ENCODE peak calls at places on chromosome 10, in four cellular contexts. G is tibial nerve, D is colonic mucosa, W is thoracic aorta. R is an unnamed sample.

GRCh38 chr10:13893926-13894325 is 307.2 kb downstream of the PRPF18 start:
- DNase-seq in W (no peak), D (no peak), G (no peak), R (no peak)

GRCh38 chr10:98299341-98299740 is 31.3 kb upstream of the LOXL4 start:
- DNase-seq in G (no peak), D (no peak), W (no peak), R (no peak)

GRCh38 chr10:97399843-97400545 is 1.1 kb downstream of the RRP12 start:
- DNase-seq in G (no peak), W (no peak), D (peak; percentile 71), R (no peak)

GRCh38 chr10:46327685-46328084 is 40.9 kb downstream of the ANTXRL start:
- DNase-seq in D (no peak), G (no peak), W (no peak), R (no peak)

GRCh38 chr10:105950410-105950809 is 1214.1 kb downstream of the SORCS1 start:
- DNase-seq in D (peak; percentile 29), G (peak; percentile 30), W (no peak), R (peak; percentile 23)

GRCh38 chr10:119139464-119140067 is 25.9 kb downstream of the SFXN4 start:
- DNase-seq in D (peak; percentile 25), G (no peak), W (no peak), R (peak; percentile 41)

GRCh38 chr10:30833625-30833970 is 198.1 kb downstream of the ZNF438 start:
- DNase-seq in D (no peak), W (no peak), G (no peak), R (no peak)

GRCh38 chr10:63166742-63167258 is 33.7 kb downstream of the NRBF2 start:
- DNase-seq in W (no peak), D (peak; percentile 27), G (no peak), R (no peak)

GRCh38 chr10:112335866-112336265 is 38.0 kb upstream of the ACSL5 start:
- DNase-seq in W (no peak), G (no peak), D (peak; percentile 77), R (no peak)

GRCh38 chr10:10788761-10789160 is 228.9 kb upstream of the CELF2 start:
- DNase-seq in D (no peak), W (no peak), G (no peak), R (no peak)

GRCh38 chr10:124655191-124656112 is 88.7 kb downstream of the FAM53B start:
- DNase-seq in G (no peak), W (no peak), D (no peak), R (peak; percentile 12)

GRCh38 chr10:48656241-48656921 is 28.3 kb upstream of the WDFY4 start:
- DNase-seq in W (peak; percentile 71), D (peak; percentile 89), G (peak; percentile 78), R (peak; percentile 92)

GRCh38 chr10:51763746-51764145 is 64.4 kb upstream of the CSTF2T start:
- DNase-seq in W (no peak), D (no peak), G (no peak), R (no peak)

GRCh38 chr10:99917963-99918825 is 91.6 kb downstream of the DNMBP start:
- DNase-seq in W (no peak), D (peak; percentile 65), G (no peak), R (no peak)

GRCh38 chr10:49606981-49607535 is 3.1 kb upstream of the SLC18A3 start:
- DNase-seq in D (peak; percentile 49), G (no peak), W (no peak), R (peak; percentile 72)

GRCh38 chr10:82668266-82668665 is 793.3 kb downstream of the NRG3 start:
- DNase-seq in W (no peak), D (no peak), G (no peak), R (no peak)

GRCh38 chr10:104893711-104894110 is 252.6 kb downstream of the SORCS3 start:
- DNase-seq in D (no peak), G (no peak), W (no peak), R (no peak)

GRCh38 chr10:62109532-62110293 is 158.9 kb downstream of the RTKN2 start:
- DNase-seq in D (no peak), G (no peak), W (no peak), R (no peak)

GRCh38 chr10:99913831-99914235 is 95.9 kb downstream of the DNMBP start:
- DNase-seq in G (no peak), W (no peak), D (peak; percentile 60), R (no peak)

GRCh38 chr10:13439771-13440708 is 88.8 kb downstream of the BEND7 start:
- DNase-seq in D (peak; percentile 68), G (no peak), W (no peak), R (peak; percentile 57)

GRCh38 chr10:84696610-84697009 is 368.2 kb downstream of the CCSER2 start:
- DNase-seq in G (no peak), W (no peak), D (no peak), R (no peak)

GRCh38 chr10:111784936-111785465 is 398.6 kb downstream of the GPAM start:
- DNase-seq in D (no peak), G (no peak), W (no peak), R (no peak)

GRCh38 chr10:18668026-18668425 is 8.8 kb downstream of the ARL5B start:
- DNase-seq in W (no peak), G (no peak), D (no peak), R (no peak)

GRCh38 chr10:112241651-112242341 is 41.4 kb upstream of the TECTB start:
- DNase-seq in G (no peak), D (no peak), W (no peak), R (no peak)

GRCh38 chr10:131732631-131733127 is 168.1 kb upstream of the PPP2R2D start:
- DNase-seq in G (no peak), W (no peak), D (no peak), R (no peak)

GRCh38 chr10:68125770-68126169 is 16.5 kb downstream of the MYPN start:
- DNase-seq in D (no peak), W (no peak), G (no peak), R (no peak)

GRCh38 chr10:93554760-93555432 is 11.6 kb upstream of the FFAR4 start:
- DNase-seq in G (peak; percentile 43), W (peak; percentile 21), D (peak; percentile 88), R (peak; percentile 59)

GRCh38 chr10:110447886-110448285 is 49.8 kb upstream of the DUSP5 start:
- DNase-seq in D (no peak), W (no peak), G (no peak), R (no peak)

GRCh38 chr10:130246113-130246512 is 109.9 kb downstream of the GLRX3 start:
- DNase-seq in G (no peak), W (no peak), D (no peak), R (no peak)

GRCh38 chr10:6721964-6722615 is 142.0 kb upstream of the PRKCQ start:
- DNase-seq in W (no peak), D (no peak), G (no peak), R (no peak)

GRCh38 chr10:47323087-47323486 is 833 bp downstream of the GDF2 start:
- DNase-seq in D (no peak), W (no peak), G (no peak), R (no peak)

GRCh38 chr10:70093335-70093944 is 39.2 kb downstream of the AIFM2 start:
- DNase-seq in W (no peak), G (no peak), D (no peak), R (no peak)

GRCh38 chr10:5506751-5507648 is 7.6 kb upstream of the CALML5 start:
- DNase-seq in G (no peak), D (no peak), W (no peak), R (no peak)

GRCh38 chr10:26987851-26988250 is 112.4 kb downstream of the ANKRD26 start:
- DNase-seq in G (no peak), W (no peak), D (no peak), R (no peak)
- H3K4me3 ChIP-seq in G (no peak overlapping the region), W (no peak overlapping the region), D (no peak overlapping the region), R (no peak overlapping the region)

DNA sequence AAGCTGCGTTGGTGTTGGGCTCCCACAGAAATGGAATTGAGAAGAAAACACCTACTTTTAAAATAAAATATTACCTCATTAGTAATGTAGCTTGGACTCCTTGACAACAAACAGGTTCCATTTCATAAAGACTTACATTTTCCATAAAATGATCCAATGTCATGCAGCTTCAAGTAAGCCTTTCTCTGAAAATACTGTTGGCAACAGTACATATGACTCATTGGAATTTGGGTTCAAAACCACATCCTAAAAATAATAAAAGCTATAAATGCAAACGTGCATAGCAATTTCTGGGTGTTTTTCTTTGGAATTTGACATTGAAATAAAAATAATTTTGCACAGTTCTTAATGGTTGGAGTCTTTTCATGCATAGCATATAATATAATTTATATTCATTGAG is 47.9 kb downstream of the FHIP2A start:
- DNase-seq in W (no peak), D (no peak), G (no peak), R (no peak)
- H3K4me3 ChIP-seq in W (no peak overlapping the region), D (no peak overlapping the region), G (no peak overlapping the region), R (no peak overlapping the region)

GRCh38 chr10:32952541-32953276 is 5.3 kb downstream of the ITGB1 start:
- DNase-seq in D (no peak), G (no peak), W (no peak), R (no peak)
- H3K4me3 ChIP-seq in D (no peak overlapping the region), G (no peak overlapping the region), W (peak overlapping the region; percentile 96), R (no peak overlapping the region)

DNA sequence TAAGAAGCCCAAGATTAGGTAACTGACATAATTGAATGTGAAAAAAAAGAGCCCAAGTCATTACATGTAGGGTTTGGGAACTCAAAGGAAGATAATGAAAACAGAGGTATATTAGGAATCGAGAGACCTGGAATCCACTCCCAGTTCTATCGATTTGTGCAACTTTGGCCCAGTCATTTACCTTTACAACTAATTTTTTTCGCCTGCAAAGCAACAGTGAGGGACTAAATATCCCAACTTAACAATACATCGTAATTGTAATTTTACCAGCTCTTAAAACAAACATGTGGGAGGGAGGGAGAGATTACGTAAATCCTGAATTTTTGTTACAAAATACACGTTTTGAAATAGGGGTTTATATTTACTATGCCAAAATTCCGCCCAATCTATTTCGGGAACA is 1.4 kb downstream of the MINDY3 start:
- DNase-seq in D (no peak), G (no peak), W (no peak), R (no peak)
- H3K4me3 ChIP-seq in D (peak overlapping the region; percentile 98), G (peak overlapping the region; percentile 92), W (peak overlapping the region; percentile 86), R (peak overlapping the region; percentile 76)

GRCh38 chr10:113384181-113384580 is 168.7 kb upstream of the HABP2 start:
- DNase-seq in W (no peak), G (no peak), D (no peak), R (no peak)

GRCh38 chr10:113382691-113383090 is 170.2 kb upstream of the HABP2 start:
- DNase-seq in D (no peak), W (no peak), G (no peak), R (no peak)

GRCh38 chr10:113385021-113385975 is 167.6 kb upstream of the HABP2 start:
- DNase-seq in W (peak; percentile 56), G (peak; percentile 74), D (peak; percentile 78), R (peak; percentile 87)

GRCh38 chr10:113386005-113386404 is 166.8 kb upstream of the HABP2 start:
- DNase-seq in G (no peak), D (no peak), W (no peak), R (no peak)

GRCh38 chr10:113381906-113382562 is 170.8 kb upstream of the HABP2 start:
- DNase-seq in G (no peak), W (no peak), D (no peak), R (peak; percentile 27)
- H3K4me3 ChIP-seq in G (no peak overlapping the region), W (peak overlapping the region; percentile 57), D (no peak overlapping the region), R (no peak overlapping the region)

DNA sequence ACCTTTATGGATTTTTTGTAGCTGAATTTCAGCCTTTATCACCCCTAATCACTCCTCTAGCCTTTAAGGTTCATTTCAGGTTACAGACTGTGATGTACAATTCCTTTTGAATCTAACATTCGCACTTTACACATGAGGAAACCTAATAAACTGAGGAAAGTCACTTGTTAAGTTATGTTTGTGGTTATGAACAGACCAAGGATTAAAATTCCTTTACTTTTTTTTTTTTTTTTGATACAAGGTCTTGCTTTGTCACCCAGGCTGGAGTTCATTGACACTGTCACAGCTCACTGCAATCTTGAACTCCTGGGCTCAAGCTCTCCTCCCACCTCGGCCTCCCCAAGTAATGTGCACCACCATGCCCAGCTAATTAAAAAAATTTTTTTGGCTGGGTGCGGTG is 3.6 kb downstream of the MCU start:
- DNase-seq in W (no peak), G (no peak), D (no peak), R (no peak)
- H3K4me3 ChIP-seq in W (peak overlapping the region; percentile 92), G (no peak overlapping the region), D (no peak overlapping the region), R (no peak overlapping the region)

GRCh38 chr10:101223274-101224059 is 5.8 kb downstream of the LBX1 start:
- DNase-seq in G (no peak), D (no peak), W (no peak), R (no peak)
- H3K4me3 ChIP-seq in G (no peak overlapping the region), D (peak overlapping the region; percentile 20), W (peak overlapping the region; percentile 69), R (peak overlapping the region; percentile 34)